ENCODE peak calls at places on chromosomes 4 and X, in five cellular contexts. One of them, this sample, is unnamed.

GRCh38 chr4:33104190-33104773 is 2384.1 kb downstream of the PCDH7 start:
- DNase-seq in AG09319: no peak
- DNase-seq in fibroblast of lung: peak; percentile 53
- DNase-seq in iPS-NIHi11: no peak
- DNase-seq in endothelial cell: no peak
- DNase-seq in this sample: peak; percentile 3

GRCh38 chrX:133786382-133786781 is 199.0 kb downstream of the GPC3 start:
- DNase-seq in AG09319: no peak
- DNase-seq in fibroblast of lung: no peak
- DNase-seq in iPS-NIHi11: no peak
- DNase-seq in endothelial cell: no peak
- DNase-seq in this sample: no peak

GRCh38 chr4:141045848-141046247 is 87.4 kb downstream of the RNF150 start:
- DNase-seq in AG09319: no peak
- DNase-seq in fibroblast of lung: no peak
- DNase-seq in iPS-NIHi11: no peak
- DNase-seq in endothelial cell: no peak
- DNase-seq in this sample: no peak

GRCh38 chr4:92461732-92462131 is 158.0 kb downstream of the GRID2 start:
- DNase-seq in AG09319: no peak
- DNase-seq in fibroblast of lung: no peak
- DNase-seq in iPS-NIHi11: no peak
- DNase-seq in endothelial cell: no peak
- DNase-seq in this sample: no peak

GRCh38 chrX:133953078-133953477 is 32.3 kb downstream of the GPC3 start:
- DNase-seq in AG09319: no peak
- DNase-seq in fibroblast of lung: no peak
- DNase-seq in iPS-NIHi11: no peak
- DNase-seq in endothelial cell: no peak
- DNase-seq in this sample: no peak

GRCh38 chr4:4225915-4226605 is 669 bp downstream of the OTOP1 start:
- DNase-seq in AG09319: no peak
- DNase-seq in fibroblast of lung: peak; percentile 14
- DNase-seq in iPS-NIHi11: peak; percentile 49
- DNase-seq in endothelial cell: no peak
- DNase-seq in this sample: no peak

GRCh38 chr4:169440446-169440845 is 169.7 kb upstream of the SH3RF1 start:
- DNase-seq in AG09319: no peak
- DNase-seq in fibroblast of lung: peak; percentile 43
- DNase-seq in iPS-NIHi11: no peak
- DNase-seq in endothelial cell: no peak
- DNase-seq in this sample: no peak

GRCh38 chrX:16658284-16658683 is 8.3 kb downstream of the S100G start:
- DNase-seq in AG09319: no peak
- DNase-seq in fibroblast of lung: peak; percentile 57
- DNase-seq in iPS-NIHi11: no peak
- DNase-seq in endothelial cell: no peak
- DNase-seq in this sample: no peak

GRCh38 chr4:67288964-67289363 is 256.3 kb downstream of the CENPC start:
- DNase-seq in AG09319: no peak
- DNase-seq in fibroblast of lung: peak; percentile 1
- DNase-seq in iPS-NIHi11: peak; percentile 27
- DNase-seq in endothelial cell: peak; percentile 66
- DNase-seq in this sample: no peak

GRCh38 chr4:10098770-10099139 is 17.8 kb downstream of the WDR1 start:
- DNase-seq in AG09319: no peak
- DNase-seq in fibroblast of lung: peak; percentile 88
- DNase-seq in iPS-NIHi11: no peak
- DNase-seq in endothelial cell: no peak
- DNase-seq in this sample: no peak

GRCh38 chr4:53763813-53764597 is 172.7 kb upstream of the LNX1 start:
- DNase-seq in AG09319: peak; percentile 49
- DNase-seq in fibroblast of lung: peak; percentile 95
- DNase-seq in iPS-NIHi11: no peak
- DNase-seq in endothelial cell: no peak
- DNase-seq in this sample: no peak

GRCh38 chr4:177117256-177117655 is 192.4 kb upstream of the NEIL3 start:
- DNase-seq in AG09319: no peak
- DNase-seq in fibroblast of lung: peak; percentile 59
- DNase-seq in iPS-NIHi11: peak; percentile 21
- DNase-seq in endothelial cell: no peak
- DNase-seq in this sample: no peak

GRCh38 chr4:163404570-163404969 is 60.9 kb downstream of the NPY5R start:
- DNase-seq in AG09319: no peak
- DNase-seq in fibroblast of lung: no peak
- DNase-seq in iPS-NIHi11: no peak
- DNase-seq in endothelial cell: no peak
- DNase-seq in this sample: no peak

GRCh38 chr4:105196523-105197145 is 50.0 kb downstream of the TET2 start:
- DNase-seq in AG09319: no peak
- DNase-seq in fibroblast of lung: peak; percentile 16
- DNase-seq in iPS-NIHi11: no peak
- DNase-seq in endothelial cell: no peak
- DNase-seq in this sample: no peak

GRCh38 chr4:159256037-159256436 is 153.2 kb downstream of the RAPGEF2 start:
- DNase-seq in AG09319: no peak
- DNase-seq in fibroblast of lung: no peak
- DNase-seq in iPS-NIHi11: no peak
- DNase-seq in endothelial cell: no peak
- DNase-seq in this sample: no peak

GRCh38 chr4:88531549-88531948 is 8.0 kb upstream of the PYURF start:
- DNase-seq in AG09319: no peak
- DNase-seq in fibroblast of lung: no peak
- DNase-seq in iPS-NIHi11: no peak
- DNase-seq in endothelial cell: no peak
- DNase-seq in this sample: peak; percentile 57

GRCh38 chrX:154834562-154834961 is at the start of gene SMIM9:
- DNase-seq in AG09319: no peak
- DNase-seq in fibroblast of lung: no peak
- DNase-seq in iPS-NIHi11: no peak
- DNase-seq in endothelial cell: no peak
- DNase-seq in this sample: no peak

GRCh38 chrX:9907645-9908387 is 59.3 kb upstream of the CLDN34 start:
- DNase-seq in AG09319: no peak
- DNase-seq in fibroblast of lung: peak; percentile 95
- DNase-seq in iPS-NIHi11: no peak
- DNase-seq in endothelial cell: no peak
- DNase-seq in this sample: no peak

GRCh38 chrX:23493941-23494374 is 159.3 kb downstream of the PTCHD1 start:
- DNase-seq in AG09319: no peak
- DNase-seq in fibroblast of lung: peak; percentile 72
- DNase-seq in iPS-NIHi11: no peak
- DNase-seq in endothelial cell: no peak
- DNase-seq in this sample: no peak

GRCh38 chr4:173448919-173449641 is 50.2 kb upstream of the SCRG1 start:
- DNase-seq in AG09319: no peak
- DNase-seq in fibroblast of lung: no peak
- DNase-seq in iPS-NIHi11: no peak
- DNase-seq in endothelial cell: no peak
- DNase-seq in this sample: no peak

GRCh38 chr4:43471950-43472349 is 579.4 kb downstream of the GRXCR1 start:
- DNase-seq in AG09319: no peak
- DNase-seq in fibroblast of lung: no peak
- DNase-seq in iPS-NIHi11: no peak
- DNase-seq in endothelial cell: no peak
- DNase-seq in this sample: no peak

GRCh38 chr4:98951710-98952109 is 22.8 kb upstream of the EIF4E start:
- DNase-seq in AG09319: no peak
- DNase-seq in fibroblast of lung: no peak
- DNase-seq in iPS-NIHi11: no peak
- DNase-seq in endothelial cell: no peak
- DNase-seq in this sample: no peak

GRCh38 chr4:114041117-114041475 is 61.6 kb upstream of the ARSJ start:
- DNase-seq in AG09319: no peak
- DNase-seq in fibroblast of lung: peak; percentile 58
- DNase-seq in iPS-NIHi11: no peak
- DNase-seq in endothelial cell: no peak
- DNase-seq in this sample: no peak

GRCh38 chrX:124719060-124719459 is 372.7 kb downstream of the SH2D1A start:
- DNase-seq in AG09319: no peak
- DNase-seq in fibroblast of lung: no peak
- DNase-seq in iPS-NIHi11: no peak
- DNase-seq in endothelial cell: no peak
- DNase-seq in this sample: no peak

GRCh38 chrX:10618911-10619310 is 1.5 kb downstream of the MID1 start:
- DNase-seq in AG09319: no peak
- DNase-seq in fibroblast of lung: peak; percentile 30
- DNase-seq in iPS-NIHi11: no peak
- DNase-seq in endothelial cell: no peak
- DNase-seq in this sample: no peak

GRCh38 chrX:112211459-112211858 is 128.9 kb upstream of the TRPC5 start:
- DNase-seq in AG09319: no peak
- DNase-seq in fibroblast of lung: peak; percentile 62
- DNase-seq in iPS-NIHi11: no peak
- DNase-seq in endothelial cell: no peak
- DNase-seq in this sample: no peak

GRCh38 chrX:103517246-103517645 is 2.0 kb downstream of the RAB40A start:
- DNase-seq in AG09319: no peak
- DNase-seq in fibroblast of lung: peak; percentile 50
- DNase-seq in iPS-NIHi11: no peak
- DNase-seq in endothelial cell: no peak
- DNase-seq in this sample: no peak

GRCh38 chr4:56666279-56666678 is 14.8 kb downstream of the HOPX start:
- DNase-seq in AG09319: no peak
- DNase-seq in fibroblast of lung: no peak
- DNase-seq in iPS-NIHi11: no peak
- DNase-seq in endothelial cell: no peak
- DNase-seq in this sample: no peak

GRCh38 chr4:184406915-184407314 is 67.4 kb downstream of the IRF2 start:
- DNase-seq in AG09319: no peak
- DNase-seq in fibroblast of lung: no peak
- DNase-seq in iPS-NIHi11: no peak
- DNase-seq in endothelial cell: no peak
- DNase-seq in this sample: no peak